ENCODE peak calls at places on chromosomes 1 and 21, in four cellular contexts. One of them, this sample, is unnamed.

GRCh38 chr1:101704895-101705294 is 291.8 kb downstream of the OLFM3 start:
- DNase-seq in body of pancreas: no peak
- DNase-seq in heart left ventricle: no peak
- DNase-seq in ovary: no peak
- DNase-seq in this sample: no peak

GRCh38 chr1:21509351-21510112 is at the start of gene ALPL:
- DNase-seq in heart left ventricle: no peak
- DNase-seq in body of pancreas: no peak
- DNase-seq in ovary: no peak
- DNase-seq in this sample: no peak

GRCh38 chr1:33456302-33456886 is 16.1 kb upstream of the ZSCAN20 start:
- DNase-seq in heart left ventricle: no peak
- DNase-seq in ovary: no peak
- DNase-seq in body of pancreas: no peak
- DNase-seq in this sample: no peak

GRCh38 chr1:30603081-30603858 is 120.1 kb downstream of the MATN1 start:
- DNase-seq in body of pancreas: no peak
- DNase-seq in heart left ventricle: no peak
- DNase-seq in ovary: no peak
- DNase-seq in this sample: no peak

GRCh38 chr1:55311057-55311631 is 96.0 kb upstream of the USP24 start:
- DNase-seq in heart left ventricle: no peak
- DNase-seq in ovary: no peak
- DNase-seq in body of pancreas: no peak
- DNase-seq in this sample: no peak

GRCh38 chr21:42201615-42202161 is 17.3 kb upstream of the ABCG1 start:
- DNase-seq in body of pancreas: no peak
- DNase-seq in ovary: no peak
- DNase-seq in heart left ventricle: no peak
- DNase-seq in this sample: no peak

GRCh38 chr1:112818990-112819689 is 104.0 kb upstream of the PPM1J start:
- DNase-seq in body of pancreas: no peak
- DNase-seq in ovary: no peak
- DNase-seq in heart left ventricle: no peak
- DNase-seq in this sample: no peak

GRCh38 chr1:182392045-182393028 is 747 bp upstream of the GLUL start:
- DNase-seq in heart left ventricle: no peak
- DNase-seq in body of pancreas: peak; percentile 54
- DNase-seq in ovary: no peak
- DNase-seq in this sample: no peak

GRCh38 chr1:165683848-165684485 is 14.4 kb downstream of the ALDH9A1 start:
- DNase-seq in body of pancreas: no peak
- DNase-seq in ovary: no peak
- DNase-seq in heart left ventricle: no peak
- DNase-seq in this sample: no peak

GRCh38 chr21:31490471-31490870 is 146.4 kb upstream of the TIAM1 start:
- DNase-seq in ovary: no peak
- DNase-seq in heart left ventricle: no peak
- DNase-seq in body of pancreas: no peak
- DNase-seq in this sample: no peak

GRCh38 chr1:40469327-40469726 is 7.8 kb upstream of the ZFP69 start:
- DNase-seq in body of pancreas: no peak
- DNase-seq in heart left ventricle: no peak
- DNase-seq in ovary: no peak
- DNase-seq in this sample: no peak

GRCh38 chr1:157193702-157194391 is 55.7 kb upstream of the ETV3 start:
- DNase-seq in ovary: no peak
- DNase-seq in body of pancreas: peak; percentile 85
- DNase-seq in heart left ventricle: no peak
- DNase-seq in this sample: peak; percentile 77

GRCh38 chr21:45291613-45292398 is 4.1 kb upstream of the POFUT2 start:
- DNase-seq in body of pancreas: no peak
- DNase-seq in ovary: peak; percentile 73
- DNase-seq in heart left ventricle: no peak
- DNase-seq in this sample: no peak

GRCh38 chr1:178146456-178146855 is 52.6 kb downstream of the RASAL2 start:
- DNase-seq in ovary: no peak
- DNase-seq in body of pancreas: no peak
- DNase-seq in heart left ventricle: no peak
- DNase-seq in this sample: no peak

DNA sequence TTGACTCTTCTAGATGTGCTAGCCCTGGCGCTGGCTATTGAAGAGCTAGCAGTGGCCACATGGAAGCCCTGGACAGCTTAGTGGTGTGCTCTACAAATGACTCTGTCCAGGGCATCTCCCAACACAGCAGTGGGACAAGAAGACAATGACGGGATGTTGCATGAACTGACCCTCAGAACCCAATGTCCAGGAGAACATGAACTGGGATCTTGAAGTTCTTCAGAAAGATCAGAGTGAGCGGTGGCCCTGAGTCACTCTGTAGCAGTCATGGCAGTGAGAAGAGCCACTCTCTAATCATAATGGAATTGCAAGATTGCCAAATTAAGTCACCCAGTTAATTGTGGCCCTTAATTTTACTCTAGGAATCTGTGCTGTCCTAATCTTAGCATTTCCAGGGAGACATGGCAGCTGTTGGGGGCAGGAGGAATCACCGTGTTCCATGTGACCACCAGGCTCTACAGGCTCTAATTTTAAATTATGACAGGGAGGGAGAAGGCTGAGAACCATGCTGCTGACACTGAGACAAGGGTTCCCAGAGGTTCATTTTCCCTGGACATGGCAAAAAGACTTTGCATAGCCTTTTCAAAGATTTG is 10.2 kb upstream of the OBSCN start:
- DNase-seq in body of pancreas: no peak
- DNase-seq in ovary: no peak
- DNase-seq in heart left ventricle: peak; percentile 30
- DNase-seq in this sample: no peak
- TF ChIP-seq POLR2A in body of pancreas: no peak
- TF ChIP-seq POLR2A in ovary: no peak
- TF ChIP-seq POLR2A in heart left ventricle: no peak
- TF ChIP-seq POLR2A in this sample: no peak

DNA sequence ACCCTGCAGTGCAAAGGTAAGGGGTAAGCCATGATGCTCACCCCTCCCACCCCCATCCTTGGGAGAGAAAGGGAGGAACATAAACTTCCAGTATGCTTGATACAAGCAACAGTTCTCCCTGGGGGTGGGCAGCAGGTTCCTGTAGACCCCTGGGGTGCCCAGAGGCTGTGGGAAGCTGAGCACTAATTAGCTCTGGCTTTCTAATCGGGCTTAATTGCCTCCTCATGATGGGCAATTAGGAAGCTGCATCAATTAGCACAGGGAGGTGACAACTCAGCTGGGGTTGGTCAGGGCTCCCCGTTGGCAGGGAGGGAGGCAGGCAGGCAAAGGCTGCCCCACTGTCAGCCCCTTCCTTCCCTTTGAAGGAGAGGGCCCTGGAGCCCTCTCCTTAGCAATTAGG is 15.7 kb upstream of the LMNA start:
- DNase-seq in body of pancreas: no peak
- DNase-seq in heart left ventricle: no peak
- DNase-seq in ovary: no peak
- DNase-seq in this sample: no peak
- TF ChIP-seq POLR2A in body of pancreas: no peak
- TF ChIP-seq POLR2A in heart left ventricle: no peak
- TF ChIP-seq POLR2A in ovary: no peak
- TF ChIP-seq POLR2A in this sample: no peak

GRCh38 chr21:34670220-34670961 is 1.6 kb downstream of the CLIC6 start:
- DNase-seq in body of pancreas: no peak
- DNase-seq in heart left ventricle: no peak
- DNase-seq in ovary: no peak
- DNase-seq in this sample: no peak
- TF ChIP-seq POLR2A in body of pancreas: peak; percentile 7
- TF ChIP-seq POLR2A in heart left ventricle: no peak
- TF ChIP-seq POLR2A in ovary: no peak
- TF ChIP-seq POLR2A in this sample: no peak

GRCh38 chr1:200471739-200472138 is 61.9 kb upstream of the ZNF281 start:
- DNase-seq in heart left ventricle: no peak
- DNase-seq in ovary: no peak
- DNase-seq in body of pancreas: no peak
- DNase-seq in this sample: no peak

GRCh38 chr1:200478945-200479558 is 69.2 kb upstream of the ZNF281 start:
- DNase-seq in heart left ventricle: no peak
- DNase-seq in body of pancreas: no peak
- DNase-seq in ovary: no peak
- DNase-seq in this sample: no peak

GRCh38 chr1:200474633-200475032 is 64.8 kb upstream of the ZNF281 start:
- DNase-seq in heart left ventricle: no peak
- DNase-seq in body of pancreas: no peak
- DNase-seq in ovary: no peak
- DNase-seq in this sample: no peak

GRCh38 chr1:200478239-200478623 is 68.4 kb upstream of the ZNF281 start:
- DNase-seq in ovary: no peak
- DNase-seq in heart left ventricle: no peak
- DNase-seq in body of pancreas: no peak
- DNase-seq in this sample: no peak

DNA sequence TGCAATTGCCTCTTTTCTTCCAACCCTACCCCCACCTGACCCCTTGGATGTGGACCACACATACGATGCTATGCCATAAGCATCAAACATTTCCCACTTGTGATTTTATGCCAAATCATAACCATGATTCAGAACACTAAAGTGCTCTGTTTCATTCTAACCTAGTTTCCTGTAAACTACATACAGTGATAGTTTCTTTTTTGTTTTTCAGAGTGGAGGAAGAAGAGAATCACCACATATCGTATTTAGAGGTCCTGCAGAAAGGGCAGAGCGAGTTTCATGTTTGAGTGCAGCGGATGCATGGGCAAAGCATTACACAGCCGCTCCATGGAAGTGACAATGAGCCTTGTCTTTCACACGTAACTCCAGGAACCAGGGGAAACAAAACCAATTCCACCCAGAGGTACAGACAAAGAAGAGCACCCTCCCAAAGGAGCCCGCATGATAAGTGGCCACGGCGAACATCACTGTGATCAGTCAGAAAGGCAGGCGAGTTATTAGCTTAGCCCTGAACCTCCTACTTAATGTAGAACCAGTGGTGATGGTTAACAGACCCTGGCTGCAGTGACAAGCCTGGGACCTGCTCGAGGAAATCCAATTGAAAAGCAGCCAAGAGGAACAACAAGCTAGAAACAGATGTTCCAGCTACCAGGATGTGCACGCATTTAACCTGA is 64.0 kb upstream of the ZNF281 start:
- DNase-seq in heart left ventricle: no peak
- DNase-seq in body of pancreas: no peak
- DNase-seq in ovary: no peak
- DNase-seq in this sample: no peak
- TF ChIP-seq POLR2A in heart left ventricle: no peak
- TF ChIP-seq POLR2A in body of pancreas: no peak
- TF ChIP-seq POLR2A in ovary: no peak
- TF ChIP-seq POLR2A in this sample: no peak

This sample was measured in Peyer's patch.